ENCODE peak calls at places on chromosomes 11 and 22, in eight cellular contexts. S is activated T-cell treated with anti-CD3 and anti-CD28 coated beads, Interleukin-2, amount 50 U/mL, for 72 hours; M is cardiac fibroblast; P is Calu3; Z is NCI-H524; F is HTR-8/SVneo; K is AG04450; T is AG08396. N is an unnamed sample.
A peak's percentile ranks its signal among the peaks of the same experiment; 100 is the strongest.

GRCh38 chr22:31631381-31631780 is 30.6 kb downstream of the PISD start:
- DNase-seq in T (peak; percentile 15), S (no peak), M (no peak), P (no peak), F (no peak), K (no peak), Z (no peak), N (no peak)

GRCh38 chr11:3954448-3955298 is 99.2 kb downstream of the STIM1 start:
- DNase-seq in S (peak; percentile 38), Z (no peak), M (no peak), K (no peak), T (no peak), F (no peak), P (no peak), N (no peak)

GRCh38 chr11:69358398-69359080 is 64.6 kb downstream of the MYEOV start:
- DNase-seq in Z (no peak), T (no peak), K (no peak), F (no peak), S (no peak), M (no peak), P (no peak), N (no peak)

GRCh38 chr11:66190776-66191175 is 77.7 kb upstream of the RAB1B start:
- DNase-seq in F (no peak), K (no peak), P (no peak), S (no peak), Z (peak; percentile 86), M (no peak), T (no peak), N (no peak)

GRCh38 chr11:120632579-120632978 is 121.0 kb downstream of the GRIK4 start:
- DNase-seq in S (no peak), M (no peak), F (no peak), Z (no peak), T (no peak), P (no peak), K (no peak), N (no peak)

GRCh38 chr11:82003024-82003423 is 730.6 kb downstream of the FAM181B start:
- DNase-seq in P (no peak), S (no peak), F (no peak), K (no peak), Z (no peak), M (no peak), T (no peak), N (no peak)

GRCh38 chr11:130677486-130678153 is 229.2 kb downstream of the ADAMTS15 start:
- DNase-seq in Z (no peak), M (peak; percentile 96), P (peak; percentile 31), K (peak; percentile 45), F (peak; percentile 68), T (peak; percentile 74), S (no peak), N (no peak)

GRCh38 chr11:131618203-131618602 is 247.8 kb downstream of the NTM start:
- DNase-seq in S (no peak), M (peak; percentile 4), F (no peak), P (no peak), Z (no peak), T (no peak), K (no peak), N (no peak)

GRCh38 chr22:20777420-20778177 is 3.7 kb downstream of the SERPIND1 start:
- DNase-seq in K (peak; percentile 81), P (peak; percentile 36), Z (no peak), F (peak; percentile 19), S (no peak), T (peak; percentile 56), M (peak; percentile 94), N (no peak)

GRCh38 chr11:111922803-111923202 is 4.1 kb downstream of the C11orf52 start:
- DNase-seq in M (peak; percentile 90), T (peak; percentile 58), Z (no peak), K (no peak), P (no peak), F (no peak), S (no peak), N (no peak)

GRCh38 chr22:30089655-30089974 is 9.4 kb downstream of the HORMAD2 start:
- DNase-seq in F (no peak), K (no peak), Z (no peak), T (no peak), M (no peak), P (no peak), S (no peak), N (no peak)

GRCh38 chr11:66717925-66718319 is 11.1 kb downstream of the SPTBN2 start:
- DNase-seq in M (no peak), P (no peak), Z (no peak), S (no peak), T (no peak), F (no peak), K (no peak), N (no peak)

GRCh38 chr11:77842451-77843121 is 21.6 kb downstream of the AAMDC start:
- DNase-seq in Z (no peak), P (no peak), F (no peak), T (no peak), M (peak; percentile 21), K (no peak), S (no peak), N (no peak)

GRCh38 chr11:116813170-116813569 is 9.9 kb downstream of the APOA4 start:
- DNase-seq in M (no peak), S (no peak), K (no peak), Z (no peak), T (no peak), F (no peak), P (no peak), N (no peak)

GRCh38 chr11:119316729-119317591 is at the start of gene MCAM:
- DNase-seq in F (peak; percentile 68), S (peak; percentile 28), Z (no peak), P (no peak), M (peak; percentile 39), T (peak; percentile 79), K (no peak), N (peak; percentile 42)

GRCh38 chr11:90846628-90847027 is 623.8 kb upstream of the CHORDC1 start:
- DNase-seq in Z (no peak), T (no peak), K (no peak), S (no peak), P (no peak), M (no peak), F (no peak), N (no peak)

GRCh38 chr11:60987577-60988277 is 16.2 kb downstream of the CD6 start:
- DNase-seq in M (no peak), F (no peak), T (no peak), S (peak; percentile 82), Z (no peak), K (no peak), P (no peak), N (no peak)

GRCh38 chr11:11605821-11606450 is 15.9 kb downstream of the GALNT18 start:
- DNase-seq in K (no peak), M (no peak), Z (no peak), T (no peak), S (no peak), P (no peak), F (no peak), N (no peak)

GRCh38 chr11:117468888-117469287 is 141.2 kb downstream of the CEP164 start:
- DNase-seq in S (no peak), M (no peak), Z (no peak), K (no peak), P (no peak), F (no peak), T (no peak), N (no peak)

GRCh38 chr11:70912226-70912840 is 340.0 kb downstream of the SHANK2 start:
- DNase-seq in T (peak; percentile 27), F (no peak), M (no peak), S (peak; percentile 27), Z (no peak), K (no peak), P (no peak), N (no peak)

GRCh38 chr11:2149471-2150205 is 10.4 kb upstream of the IGF2 start:
- DNase-seq in Z (no peak), T (no peak), M (no peak), S (no peak), F (no peak), P (no peak), K (no peak), N (no peak)

GRCh38 chr11:64040684-64041267 is 5.0 kb downstream of the FLRT1 start:
- DNase-seq in K (no peak), F (no peak), T (no peak), P (peak; percentile 70), S (no peak), Z (no peak), M (no peak), N (peak; percentile 79)

GRCh38 chr11:65258988-65259387 is 2.8 kb upstream of the POLA2 start:
- DNase-seq in F (no peak), K (no peak), T (no peak), P (no peak), M (no peak), S (no peak), Z (no peak), N (no peak)

GRCh38 chr11:91981995-91982394 is 242.6 kb upstream of the FAT3 start:
- DNase-seq in T (peak; percentile 47), P (peak; percentile 2), Z (no peak), K (peak; percentile 41), F (peak; percentile 17), S (no peak), M (peak; percentile 96), N (no peak)

GRCh38 chr11:103051986-103052385 is 40.0 kb downstream of the DCUN1D5 start:
- DNase-seq in P (no peak), M (no peak), K (peak; percentile 1), S (no peak), Z (no peak), T (no peak), F (no peak), N (no peak)

GRCh38 chr22:36331912-36332622 is 55.7 kb downstream of the MYH9 start:
- DNase-seq in P (peak; percentile 68), Z (no peak), F (no peak), T (no peak), M (peak; percentile 63), S (peak; percentile 66), K (no peak), N (peak; percentile 83)

GRCh38 chr11:77171254-77171653 is 43.2 kb downstream of the MYO7A start:
- DNase-seq in K (no peak), M (no peak), Z (no peak), F (no peak), S (no peak), P (no peak), T (no peak), N (no peak)

GRCh38 chr11:119490253-119491006 is 67.5 kb upstream of the THY1 start:
- DNase-seq in M (no peak), F (no peak), P (no peak), K (no peak), T (no peak), S (no peak), Z (no peak), N (no peak)

GRCh38 chr11:15911377-15912044 is 444.8 kb downstream of the SOX6 start:
- DNase-seq in K (peak; percentile 46), T (no peak), P (no peak), Z (peak; percentile 58), F (no peak), S (no peak), M (peak; percentile 84), N (peak; percentile 7)

GRCh38 chr11:9219572-9219971 is 45.6 kb downstream of the DENND5A start:
- DNase-seq in M (peak; percentile 93), F (peak; percentile 38), T (peak; percentile 37), S (no peak), P (no peak), K (peak; percentile 48), Z (no peak), N (no peak)

GRCh38 chr11:119181677-119182412 is 3.4 kb upstream of the NHERF4 start:
- DNase-seq in M (no peak), T (no peak), Z (no peak), F (no peak), S (no peak), K (no peak), P (no peak), N (no peak)

GRCh38 chr11:124301482-124301881 is 12.3 kb downstream of the OR8D1 start:
- DNase-seq in P (no peak), M (peak; percentile 54), Z (no peak), S (no peak), K (no peak), T (no peak), F (no peak), N (no peak)

GRCh38 chr11:62850911-62851806 is 11.8 kb upstream of the WDR74 start:
- DNase-seq in K (no peak), M (no peak), Z (peak; percentile 25), S (peak; percentile 25), P (no peak), T (no peak), F (no peak), N (no peak)

GRCh38 chr11:130580372-130580771 is 131.9 kb downstream of the ADAMTS15 start:
- DNase-seq in P (peak; percentile 54), M (peak; percentile 82), F (peak; percentile 44), Z (peak; percentile 46), K (peak; percentile 20), S (no peak), T (peak; percentile 33), N (peak; percentile 10)